ENCODE peak calls at places on chromosomes 1 and 21, in ten cellular contexts. One of them, this sample, is unnamed.

GRCh38 chr1:58852731-58853485 is 69.1 kb upstream of the JUN start:
- DNase-seq in GM13977: no peak
- DNase-seq in ovary: no peak
- DNase-seq in retinal pigment epithelial cell: no peak
- DNase-seq in Panc1: no peak
- DNase-seq in GM12865: no peak
- DNase-seq in activated CD8-positive, alpha-beta T cell treated with anti-CD3 and anti-CD28 coated beads for 36 hours: no peak
- DNase-seq in RWPE1: no peak
- DNase-seq in psoas muscle: no peak
- DNase-seq in lower leg skin: no peak
- DNase-seq in this sample: no peak

GRCh38 chr21:46159390-46159789 is 4.0 kb upstream of the FTCD start:
- DNase-seq in GM13977: no peak
- DNase-seq in ovary: peak; percentile 9
- DNase-seq in retinal pigment epithelial cell: no peak
- DNase-seq in Panc1: no peak
- DNase-seq in GM12865: no peak
- DNase-seq in activated CD8-positive, alpha-beta T cell treated with anti-CD3 and anti-CD28 coated beads for 36 hours: no peak
- DNase-seq in RWPE1: no peak
- DNase-seq in psoas muscle: peak; percentile 33
- DNase-seq in lower leg skin: peak; percentile 45
- DNase-seq in this sample: no peak

GRCh38 chr1:24925082-24925779 is 4.8 kb downstream of the RUNX3 start:
- DNase-seq in GM13977: peak; percentile 71
- DNase-seq in ovary: no peak
- DNase-seq in retinal pigment epithelial cell: no peak
- DNase-seq in Panc1: no peak
- DNase-seq in GM12865: peak; percentile 79
- DNase-seq in activated CD8-positive, alpha-beta T cell treated with anti-CD3 and anti-CD28 coated beads for 36 hours: peak; percentile 94
- DNase-seq in RWPE1: no peak
- DNase-seq in psoas muscle: no peak
- DNase-seq in lower leg skin: no peak
- DNase-seq in this sample: no peak

GRCh38 chr1:6099787-6100765 is 54.4 kb downstream of the KCNAB2 start:
- DNase-seq in GM13977: no peak
- DNase-seq in ovary: no peak
- DNase-seq in retinal pigment epithelial cell: no peak
- DNase-seq in Panc1: no peak
- DNase-seq in GM12865: no peak
- DNase-seq in activated CD8-positive, alpha-beta T cell treated with anti-CD3 and anti-CD28 coated beads for 36 hours: peak; percentile 29
- DNase-seq in RWPE1: peak; percentile 47
- DNase-seq in psoas muscle: peak; percentile 46
- DNase-seq in lower leg skin: no peak
- DNase-seq in this sample: no peak

GRCh38 chr1:199283814-199284213 is 645.0 kb downstream of the PTPRC start:
- DNase-seq in GM13977: no peak
- DNase-seq in ovary: no peak
- DNase-seq in retinal pigment epithelial cell: no peak
- DNase-seq in Panc1: no peak
- DNase-seq in GM12865: no peak
- DNase-seq in activated CD8-positive, alpha-beta T cell treated with anti-CD3 and anti-CD28 coated beads for 36 hours: no peak
- DNase-seq in RWPE1: no peak
- DNase-seq in psoas muscle: no peak
- DNase-seq in lower leg skin: no peak
- DNase-seq in this sample: no peak

GRCh38 chr1:12177999-12178441 is 11.2 kb downstream of the TNFRSF1B start:
- DNase-seq in GM13977: no peak
- DNase-seq in ovary: no peak
- DNase-seq in retinal pigment epithelial cell: no peak
- DNase-seq in Panc1: no peak
- DNase-seq in GM12865: no peak
- DNase-seq in activated CD8-positive, alpha-beta T cell treated with anti-CD3 and anti-CD28 coated beads for 36 hours: peak; percentile 99
- DNase-seq in RWPE1: no peak
- DNase-seq in psoas muscle: peak; percentile 78
- DNase-seq in lower leg skin: peak; percentile 97
- DNase-seq in this sample: no peak

GRCh38 chr1:97943354-97943753 is 22.5 kb upstream of the DPYD start:
- DNase-seq in GM13977: no peak
- DNase-seq in ovary: no peak
- DNase-seq in retinal pigment epithelial cell: peak; percentile 39
- DNase-seq in Panc1: no peak
- DNase-seq in GM12865: no peak
- DNase-seq in activated CD8-positive, alpha-beta T cell treated with anti-CD3 and anti-CD28 coated beads for 36 hours: no peak
- DNase-seq in RWPE1: peak; percentile 8
- DNase-seq in psoas muscle: no peak
- DNase-seq in lower leg skin: no peak
- DNase-seq in this sample: no peak

GRCh38 chr1:90000934-90001676 is 6.2 kb downstream of the ZNF326 start:
- DNase-seq in GM13977: no peak
- DNase-seq in ovary: no peak
- DNase-seq in retinal pigment epithelial cell: no peak
- DNase-seq in Panc1: no peak
- DNase-seq in GM12865: peak; percentile 18
- DNase-seq in activated CD8-positive, alpha-beta T cell treated with anti-CD3 and anti-CD28 coated beads for 36 hours: no peak
- DNase-seq in RWPE1: no peak
- DNase-seq in psoas muscle: no peak
- DNase-seq in lower leg skin: no peak
- DNase-seq in this sample: no peak

GRCh38 chr1:228165372-228166169 is at the start of gene IBA57:
- DNase-seq in GM13977: peak; percentile 99
- DNase-seq in ovary: peak; percentile 100
- DNase-seq in retinal pigment epithelial cell: peak; percentile 93
- DNase-seq in Panc1: peak; percentile 87
- DNase-seq in GM12865: peak; percentile 100
- DNase-seq in activated CD8-positive, alpha-beta T cell treated with anti-CD3 and anti-CD28 coated beads for 36 hours: peak; percentile 99
- DNase-seq in RWPE1: peak; percentile 96
- DNase-seq in psoas muscle: peak; percentile 100
- DNase-seq in lower leg skin: peak; percentile 100
- DNase-seq in this sample: peak; percentile 99

GRCh38 chr21:35617491-35617890 is 442.8 kb downstream of the SETD4 start:
- DNase-seq in GM13977: no peak
- DNase-seq in ovary: no peak
- DNase-seq in retinal pigment epithelial cell: no peak
- DNase-seq in Panc1: no peak
- DNase-seq in GM12865: no peak
- DNase-seq in activated CD8-positive, alpha-beta T cell treated with anti-CD3 and anti-CD28 coated beads for 36 hours: no peak
- DNase-seq in RWPE1: no peak
- DNase-seq in psoas muscle: no peak
- DNase-seq in lower leg skin: no peak
- DNase-seq in this sample: no peak

GRCh38 chr1:64822621-64823020 is 77.7 kb downstream of the RAVER2 start:
- DNase-seq in GM13977: no peak
- DNase-seq in ovary: no peak
- DNase-seq in retinal pigment epithelial cell: no peak
- DNase-seq in Panc1: peak; percentile 30
- DNase-seq in GM12865: no peak
- DNase-seq in activated CD8-positive, alpha-beta T cell treated with anti-CD3 and anti-CD28 coated beads for 36 hours: no peak
- DNase-seq in RWPE1: no peak
- DNase-seq in psoas muscle: no peak
- DNase-seq in lower leg skin: no peak
- DNase-seq in this sample: no peak

GRCh38 chr1:176073524-176074157 is 133.4 kb downstream of the COP1 start:
- DNase-seq in GM13977: no peak
- DNase-seq in ovary: no peak
- DNase-seq in retinal pigment epithelial cell: no peak
- DNase-seq in Panc1: peak; percentile 33
- DNase-seq in GM12865: peak; percentile 75
- DNase-seq in activated CD8-positive, alpha-beta T cell treated with anti-CD3 and anti-CD28 coated beads for 36 hours: peak; percentile 55
- DNase-seq in RWPE1: peak; percentile 44
- DNase-seq in psoas muscle: no peak
- DNase-seq in lower leg skin: no peak
- DNase-seq in this sample: peak; percentile 67

GRCh38 chr1:83086346-83086745 is 912.6 kb downstream of the TTLL7 start:
- DNase-seq in GM13977: no peak
- DNase-seq in ovary: no peak
- DNase-seq in retinal pigment epithelial cell: no peak
- DNase-seq in Panc1: peak; percentile 61
- DNase-seq in GM12865: no peak
- DNase-seq in activated CD8-positive, alpha-beta T cell treated with anti-CD3 and anti-CD28 coated beads for 36 hours: no peak
- DNase-seq in RWPE1: no peak
- DNase-seq in psoas muscle: no peak
- DNase-seq in lower leg skin: no peak
- DNase-seq in this sample: no peak

GRCh38 chr1:52424757-52425265 is 20.4 kb downstream of the PRPF38A start:
- DNase-seq in GM13977: no peak
- DNase-seq in ovary: no peak
- DNase-seq in retinal pigment epithelial cell: no peak
- DNase-seq in Panc1: no peak
- DNase-seq in GM12865: no peak
- DNase-seq in activated CD8-positive, alpha-beta T cell treated with anti-CD3 and anti-CD28 coated beads for 36 hours: no peak
- DNase-seq in RWPE1: no peak
- DNase-seq in psoas muscle: no peak
- DNase-seq in lower leg skin: no peak
- DNase-seq in this sample: no peak

GRCh38 chr1:200226969-200227303 is 182.9 kb downstream of the ZNF281 start:
- DNase-seq in GM13977: no peak
- DNase-seq in ovary: no peak
- DNase-seq in retinal pigment epithelial cell: no peak
- DNase-seq in Panc1: no peak
- DNase-seq in GM12865: no peak
- DNase-seq in activated CD8-positive, alpha-beta T cell treated with anti-CD3 and anti-CD28 coated beads for 36 hours: no peak
- DNase-seq in RWPE1: peak; percentile 34
- DNase-seq in psoas muscle: no peak
- DNase-seq in lower leg skin: no peak
- DNase-seq in this sample: no peak

GRCh38 chr1:234611799-234612351 is 1.9 kb upstream of the IRF2BP2 start:
- DNase-seq in GM13977: peak; percentile 47
- DNase-seq in ovary: peak; percentile 58
- DNase-seq in retinal pigment epithelial cell: no peak
- DNase-seq in Panc1: no peak
- DNase-seq in GM12865: peak; percentile 58
- DNase-seq in activated CD8-positive, alpha-beta T cell treated with anti-CD3 and anti-CD28 coated beads for 36 hours: peak; percentile 44
- DNase-seq in RWPE1: no peak
- DNase-seq in psoas muscle: peak; percentile 72
- DNase-seq in lower leg skin: peak; percentile 88
- DNase-seq in this sample: peak; percentile 34

GRCh38 chr1:234610061-234610581 is at the start of gene IRF2BP2:
- DNase-seq in GM13977: peak; percentile 94
- DNase-seq in ovary: peak; percentile 89
- DNase-seq in retinal pigment epithelial cell: no peak
- DNase-seq in Panc1: no peak
- DNase-seq in GM12865: peak; percentile 94
- DNase-seq in activated CD8-positive, alpha-beta T cell treated with anti-CD3 and anti-CD28 coated beads for 36 hours: peak; percentile 85
- DNase-seq in RWPE1: peak; percentile 86
- DNase-seq in psoas muscle: peak; percentile 90
- DNase-seq in lower leg skin: peak; percentile 96
- DNase-seq in this sample: peak; percentile 81

GRCh38 chr1:234610582-234611152 is 689 bp upstream of the IRF2BP2 start:
- DNase-seq in GM13977: peak; percentile 93
- DNase-seq in ovary: peak; percentile 97
- DNase-seq in retinal pigment epithelial cell: peak; percentile 82
- DNase-seq in Panc1: no peak
- DNase-seq in GM12865: peak; percentile 94
- DNase-seq in activated CD8-positive, alpha-beta T cell treated with anti-CD3 and anti-CD28 coated beads for 36 hours: peak; percentile 94
- DNase-seq in RWPE1: peak; percentile 89
- DNase-seq in psoas muscle: peak; percentile 98
- DNase-seq in lower leg skin: peak; percentile 99
- DNase-seq in this sample: peak; percentile 95

GRCh38 chr1:234612352-234613127 is 2.6 kb upstream of the IRF2BP2 start:
- DNase-seq in GM13977: peak; percentile 71
- DNase-seq in ovary: peak; percentile 84
- DNase-seq in retinal pigment epithelial cell: peak; percentile 99
- DNase-seq in Panc1: no peak
- DNase-seq in GM12865: peak; percentile 86
- DNase-seq in activated CD8-positive, alpha-beta T cell treated with anti-CD3 and anti-CD28 coated beads for 36 hours: peak; percentile 85
- DNase-seq in RWPE1: peak; percentile 93
- DNase-seq in psoas muscle: peak; percentile 93
- DNase-seq in lower leg skin: peak; percentile 98
- DNase-seq in this sample: peak; percentile 94

GRCh38 chr1:234611153-234611798 is 1.3 kb upstream of the IRF2BP2 start:
- DNase-seq in GM13977: peak; percentile 79
- DNase-seq in ovary: no peak
- DNase-seq in retinal pigment epithelial cell: peak; percentile 98
- DNase-seq in Panc1: no peak
- DNase-seq in GM12865: peak; percentile 86
- DNase-seq in activated CD8-positive, alpha-beta T cell treated with anti-CD3 and anti-CD28 coated beads for 36 hours: no peak
- DNase-seq in RWPE1: no peak
- DNase-seq in psoas muscle: no peak
- DNase-seq in lower leg skin: no peak
- DNase-seq in this sample: peak; percentile 63
- TF ChIP-seq CTCF in GM13977: peak; percentile 14
- TF ChIP-seq CTCF in ovary: no peak
- TF ChIP-seq CTCF in retinal pigment epithelial cell: peak; percentile 29
- TF ChIP-seq CTCF in Panc1: no peak
- TF ChIP-seq CTCF in GM12865: no peak
- TF ChIP-seq CTCF in activated CD8-positive, alpha-beta T cell treated with anti-CD3 and anti-CD28 coated beads for 36 hours: no peak
- TF ChIP-seq CTCF in RWPE1: no peak
- TF ChIP-seq CTCF in psoas muscle: no peak
- TF ChIP-seq CTCF in lower leg skin: no peak
- TF ChIP-seq CTCF in this sample: no peak

GRCh38 chr1:152495066-152495675 is 15.4 kb upstream of the LCE5A start:
- DNase-seq in GM13977: no peak
- DNase-seq in ovary: no peak
- DNase-seq in retinal pigment epithelial cell: no peak
- DNase-seq in Panc1: no peak
- DNase-seq in GM12865: peak; percentile 56
- DNase-seq in activated CD8-positive, alpha-beta T cell treated with anti-CD3 and anti-CD28 coated beads for 36 hours: peak; percentile 33
- DNase-seq in RWPE1: no peak
- DNase-seq in psoas muscle: no peak
- DNase-seq in lower leg skin: no peak
- DNase-seq in this sample: no peak
- TF ChIP-seq CTCF in GM13977: peak; percentile 56
- TF ChIP-seq CTCF in ovary: no peak
- TF ChIP-seq CTCF in retinal pigment epithelial cell: peak; percentile 87
- TF ChIP-seq CTCF in Panc1: peak; percentile 78
- TF ChIP-seq CTCF in GM12865: peak; percentile 82
- TF ChIP-seq CTCF in activated CD8-positive, alpha-beta T cell treated with anti-CD3 and anti-CD28 coated beads for 36 hours: no peak
- TF ChIP-seq CTCF in RWPE1: peak; percentile 57
- TF ChIP-seq CTCF in psoas muscle: no peak
- TF ChIP-seq CTCF in lower leg skin: no peak
- TF ChIP-seq CTCF in this sample: peak; percentile 48

DNA sequence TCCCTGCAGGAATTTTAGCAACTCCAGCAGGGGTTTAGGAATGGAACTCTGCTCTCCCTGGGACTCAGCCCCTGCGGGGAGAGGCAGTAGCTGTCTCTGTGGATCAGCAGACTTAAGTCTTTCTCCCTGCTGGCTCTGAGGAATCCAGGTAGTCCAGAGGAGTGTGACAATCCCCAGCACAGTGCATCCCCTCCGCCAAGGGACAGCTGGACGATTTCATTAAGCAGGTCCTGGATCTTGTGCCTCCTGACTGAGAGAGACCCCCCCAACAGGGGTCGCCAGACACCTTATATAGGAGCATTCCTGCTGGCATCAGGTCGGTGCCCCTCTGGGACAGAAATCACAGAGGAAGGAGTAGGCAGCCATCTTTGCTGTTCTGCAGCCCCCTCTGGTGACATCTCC is 30.6 kb downstream of the AKT3 start:
- DNase-seq in GM13977: no peak
- DNase-seq in ovary: no peak
- DNase-seq in retinal pigment epithelial cell: no peak
- DNase-seq in Panc1: no peak
- DNase-seq in GM12865: no peak
- DNase-seq in activated CD8-positive, alpha-beta T cell treated with anti-CD3 and anti-CD28 coated beads for 36 hours: no peak
- DNase-seq in RWPE1: no peak
- DNase-seq in psoas muscle: no peak
- DNase-seq in lower leg skin: no peak
- DNase-seq in this sample: no peak
- TF ChIP-seq CTCF in GM13977: no peak
- TF ChIP-seq CTCF in ovary: no peak
- TF ChIP-seq CTCF in retinal pigment epithelial cell: no peak
- TF ChIP-seq CTCF in Panc1: no peak
- TF ChIP-seq CTCF in GM12865: no peak
- TF ChIP-seq CTCF in activated CD8-positive, alpha-beta T cell treated with anti-CD3 and anti-CD28 coated beads for 36 hours: no peak
- TF ChIP-seq CTCF in RWPE1: no peak
- TF ChIP-seq CTCF in psoas muscle: no peak
- TF ChIP-seq CTCF in lower leg skin: no peak
- TF ChIP-seq CTCF in this sample: no peak

GRCh38 chr1:9069324-9070100 is at the start of gene SLC2A5:
- DNase-seq in GM13977: peak; percentile 88
- DNase-seq in ovary: peak; percentile 57
- DNase-seq in retinal pigment epithelial cell: no peak
- DNase-seq in Panc1: no peak
- DNase-seq in GM12865: peak; percentile 96
- DNase-seq in activated CD8-positive, alpha-beta T cell treated with anti-CD3 and anti-CD28 coated beads for 36 hours: no peak
- DNase-seq in RWPE1: no peak
- DNase-seq in psoas muscle: peak; percentile 86
- DNase-seq in lower leg skin: no peak
- DNase-seq in this sample: peak; percentile 24
- TF ChIP-seq CTCF in GM13977: no peak
- TF ChIP-seq CTCF in ovary: no peak
- TF ChIP-seq CTCF in retinal pigment epithelial cell: no peak
- TF ChIP-seq CTCF in Panc1: no peak
- TF ChIP-seq CTCF in GM12865: no peak
- TF ChIP-seq CTCF in activated CD8-positive, alpha-beta T cell treated with anti-CD3 and anti-CD28 coated beads for 36 hours: no peak
- TF ChIP-seq CTCF in RWPE1: no peak
- TF ChIP-seq CTCF in psoas muscle: no peak
- TF ChIP-seq CTCF in lower leg skin: no peak
- TF ChIP-seq CTCF in this sample: no peak